ENCODE peak calls at places on chromosome 10, in seven cellular contexts. X is GM12891, F is K562, K is HepG2, S is H1, D is SK-N-SH, E is GM12878. Y is an unnamed sample.

GRCh38 chr10:119355930-119356329 is 148.6 kb downstream of the GRK5 start:
- DNase-seq in X (no peak), F (peak), K (no peak), S (no peak), D (no peak), E (no peak), Y (no peak)

GRCh38 chr10:33334170-33334838 is at the start of gene NRP1:
- DNase-seq in X (peak), F (no peak), K (no peak), S (peak), D (peak), E (no peak), Y (peak)

GRCh38 chr10:116683821-116684220 is 58.5 kb downstream of the HSPA12A start:
- DNase-seq in X (no peak), F (no peak), K (no peak), S (no peak), D (no peak), E (no peak), Y (no peak)

GRCh38 chr10:114304017-114304565 is 65.0 kb downstream of the VWA2 start:
- DNase-seq in X (peak), F (peak), K (peak), S (peak), D (peak), E (peak), Y (peak)

GRCh38 chr10:60335708-60336107 is 54.0 kb downstream of the ANK3 start:
- DNase-seq in X (no peak), F (no peak), K (peak), S (no peak), D (no peak), E (no peak), Y (no peak)

GRCh38 chr10:112959207-112959838 is 9.3 kb downstream of the TCF7L2 start:
- DNase-seq in X (no peak), F (no peak), K (no peak), S (no peak), D (no peak), E (no peak), Y (no peak)

GRCh38 chr10:80351220-80351619 is 5.3 kb downstream of the DYDC1 start:
- DNase-seq in X (no peak), F (no peak), K (no peak), S (no peak), D (no peak), E (no peak), Y (no peak)

GRCh38 chr10:66538908-66539307 is 386.9 kb upstream of the LRRTM3 start:
- DNase-seq in X (no peak), F (no peak), K (no peak), S (no peak), D (no peak), E (no peak), Y (no peak)

GRCh38 chr10:84563868-84564267 is 235.5 kb downstream of the CCSER2 start:
- DNase-seq in X (no peak), F (no peak), K (no peak), S (no peak), D (no peak), E (peak), Y (no peak)

GRCh38 chr10:24156686-24157085 is 52.3 kb upstream of the KIAA1217 start:
- DNase-seq in X (no peak), F (no peak), K (no peak), S (no peak), D (no peak), E (no peak), Y (no peak)

GRCh38 chr10:108583827-108584226 is 1339.5 kb downstream of the XPNPEP1 start:
- DNase-seq in X (no peak), F (no peak), K (no peak), S (no peak), D (no peak), E (no peak), Y (no peak)

GRCh38 chr10:1516492-1517224 is 220.7 kb downstream of the ADARB2 start:
- DNase-seq in X (no peak), F (no peak), K (no peak), S (no peak), D (no peak), E (no peak), Y (no peak)

GRCh38 chr10:25017247-25017590 is 807 bp downstream of the THNSL1 start:
- DNase-seq in X (peak), F (peak), K (no peak), S (no peak), D (peak), E (peak), Y (peak)

GRCh38 chr10:104796817-104797216 is 155.7 kb downstream of the SORCS3 start:
- DNase-seq in X (no peak), F (no peak), K (no peak), S (no peak), D (no peak), E (no peak), Y (no peak)

GRCh38 chr10:74078037-74078436 is 72.6 kb downstream of the AP3M1 start:
- DNase-seq in X (no peak), F (no peak), K (no peak), S (no peak), D (no peak), E (peak), Y (no peak)

GRCh38 chr10:1396236-1396635 is 340.1 kb downstream of the WDR37 start:
- DNase-seq in X (no peak), F (no peak), K (no peak), S (no peak), D (peak), E (no peak), Y (no peak)

GRCh38 chr10:59265140-59265539 is 88.7 kb downstream of the PHYHIPL start:
- DNase-seq in X (no peak), F (peak), K (no peak), S (no peak), D (no peak), E (no peak), Y (no peak)

GRCh38 chr10:88731296-88731695 is 25.2 kb downstream of the LIPK start:
- DNase-seq in X (no peak), F (no peak), K (no peak), S (no peak), D (no peak), E (no peak), Y (no peak)

GRCh38 chr10:2876032-2876431 is 191.3 kb upstream of the PFKP start:
- DNase-seq in X (no peak), F (no peak), K (no peak), S (no peak), D (no peak), E (no peak), Y (no peak)

GRCh38 chr10:74640134-74640533 is 186.3 kb upstream of the KAT6B start:
- DNase-seq in X (no peak), F (no peak), K (no peak), S (no peak), D (no peak), E (peak), Y (no peak)

DNA sequence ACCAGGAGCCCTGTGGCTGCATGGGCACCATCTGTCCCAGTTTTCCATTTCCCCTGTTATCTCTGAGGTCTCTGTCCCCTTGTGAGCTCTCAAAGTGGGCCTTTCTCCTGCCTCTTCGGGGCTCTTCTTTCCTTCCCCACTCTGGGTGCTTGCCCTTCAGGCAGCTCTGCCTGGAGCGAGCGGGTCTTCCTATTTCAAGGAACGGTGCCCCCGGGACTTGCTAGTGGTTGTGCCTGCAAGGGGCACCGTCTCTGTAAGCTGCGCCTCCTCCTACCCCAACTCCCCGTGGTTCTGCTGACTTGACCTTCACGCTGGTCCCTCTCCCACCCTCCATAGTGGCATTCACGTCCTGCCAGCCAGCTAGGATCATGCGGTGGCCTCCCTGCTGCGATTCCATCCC is 110.1 kb downstream of the DOCK1 start:
- DNase-seq in X (no peak), F (no peak), K (no peak), S (no peak), D (no peak), E (no peak), Y (no peak)
- TF ChIP-seq POLR2AphosphoS5 in X (no peak), F (no peak), K (no peak), S (no peak), D (no peak), E (no peak), Y (no peak)

GRCh38 chr10:49205206-49205605 is 17.0 kb upstream of the TMEM273 start:
- DNase-seq in X (no peak), F (peak), K (no peak), S (no peak), D (no peak), E (no peak), Y (no peak)

GRCh38 chr10:49202266-49202665 is 14.1 kb upstream of the TMEM273 start:
- DNase-seq in X (no peak), F (no peak), K (no peak), S (no peak), D (no peak), E (no peak), Y (no peak)

GRCh38 chr10:49197171-49197570 is 9.0 kb upstream of the TMEM273 start:
- DNase-seq in X (no peak), F (no peak), K (no peak), S (no peak), D (no peak), E (no peak), Y (no peak)

GRCh38 chr10:49204119-49204518 is 15.9 kb upstream of the TMEM273 start:
- DNase-seq in X (no peak), F (no peak), K (no peak), S (no peak), D (no peak), E (no peak), Y (no peak)

DNA sequence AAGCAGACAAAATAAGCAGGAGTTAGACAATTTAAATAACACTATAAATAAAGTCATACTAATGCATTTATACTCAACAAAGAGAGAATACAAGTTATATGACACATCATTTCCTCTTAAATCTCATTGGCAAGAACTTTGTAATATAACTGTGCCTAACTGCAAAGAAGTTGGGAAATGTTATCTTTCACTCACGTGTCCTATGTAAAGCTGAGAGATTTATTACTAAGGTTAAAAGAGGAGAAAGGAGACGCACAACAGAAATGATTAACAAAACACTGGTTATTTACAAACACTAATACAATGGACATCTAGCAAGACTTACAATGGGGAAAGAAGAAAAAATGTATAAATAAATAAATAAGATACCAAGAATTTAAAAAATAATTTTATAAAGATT is 12.7 kb upstream of the TMEM273 start:
- DNase-seq in X (no peak), F (no peak), K (no peak), S (no peak), D (no peak), E (no peak), Y (no peak)
- TF ChIP-seq TAF1 in X (no peak), F (no peak), K (no peak), S (no peak), D (no peak), E (no peak), Y (no peak)

DNA sequence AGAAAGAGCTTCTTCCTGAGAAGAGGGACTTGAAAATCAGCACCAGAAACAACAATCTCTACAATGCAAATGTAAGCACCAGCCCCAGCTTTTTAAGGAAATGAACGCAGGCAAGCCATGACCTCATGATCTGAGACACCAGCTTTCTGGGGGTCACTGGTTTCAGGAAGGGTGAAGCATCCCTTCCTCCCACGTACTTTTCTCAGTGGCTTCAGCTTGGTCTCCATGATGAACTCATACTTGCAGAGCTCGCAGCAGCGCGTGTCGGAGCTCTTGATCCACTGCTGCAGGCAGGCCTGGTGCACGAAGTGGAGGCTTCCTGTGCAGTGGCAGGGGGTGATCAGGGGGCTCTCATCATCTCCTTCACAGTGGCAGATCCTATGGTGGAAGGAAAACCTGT is 87.0 kb downstream of the ALOX5 start:
- DNase-seq in X (peak), F (no peak), K (no peak), S (no peak), D (no peak), E (peak), Y (no peak)
- TF ChIP-seq POLR2AphosphoS5 in X (peak), F (no peak), K (no peak), S (no peak), D (no peak), E (peak), Y (peak)

DNA sequence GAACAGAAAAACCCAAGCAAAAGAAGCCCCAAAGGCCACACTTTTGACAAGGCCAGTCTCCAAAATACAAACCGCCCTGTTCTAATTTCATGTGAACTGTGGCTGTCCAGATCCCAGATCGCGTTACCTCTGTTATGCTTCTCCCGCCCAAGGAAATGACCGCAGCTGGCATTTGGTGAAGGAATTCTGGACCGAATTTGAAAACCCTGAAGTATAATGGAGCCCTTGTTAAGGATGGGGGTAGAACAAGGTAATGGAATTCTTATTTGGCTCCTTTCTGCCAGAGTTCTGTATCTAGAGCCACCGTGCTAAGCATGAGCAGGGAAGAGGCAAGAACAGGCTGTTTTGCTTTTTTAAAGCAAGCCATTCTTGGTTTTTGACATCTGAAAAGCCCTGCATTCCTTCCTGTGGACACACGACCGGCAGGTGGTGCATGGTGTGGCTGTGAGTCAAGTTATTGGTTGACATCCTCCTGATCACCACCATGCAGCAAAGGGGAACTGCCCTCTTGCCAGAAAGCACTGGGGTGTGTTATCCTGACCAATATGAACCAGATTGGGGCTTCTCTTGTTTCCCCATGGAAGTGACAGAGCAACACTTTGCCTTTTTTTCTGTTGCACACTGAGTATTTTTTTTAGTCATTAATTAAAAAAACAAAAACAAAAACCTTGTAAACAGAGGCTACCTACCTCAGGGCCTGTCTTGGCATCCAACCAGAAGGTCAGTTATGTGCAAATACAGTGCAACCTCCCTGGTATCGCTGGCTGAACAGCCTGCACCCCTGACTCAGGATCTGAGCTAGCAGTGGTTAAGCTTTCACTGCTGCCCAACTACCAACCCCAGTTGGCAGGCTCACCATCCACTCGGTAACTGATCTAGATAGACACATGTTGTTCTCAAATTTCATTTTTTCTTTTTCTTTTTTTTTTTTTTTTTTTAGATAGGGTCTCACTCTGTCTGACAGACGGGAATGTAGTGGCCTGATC is 14.2 kb downstream of the UCMA start:
- DNase-seq in X (no peak), F (peak), K (peak), S (peak), D (no peak), E (peak), Y (peak)
- TF ChIP-seq TAF1 in X (no peak), F (no peak), K (no peak), S (no peak), D (no peak), E (no peak), Y (no peak)

GRCh38 chr10:64041185-64041988 is 520.2 kb downstream of the REEP3 start:
- DNase-seq in X (peak), F (peak), K (peak), S (peak), D (peak), E (peak), Y (peak)

GRCh38 chr10:64036996-64037666 is 515.9 kb downstream of the REEP3 start:
- DNase-seq in X (no peak), F (no peak), K (no peak), S (no peak), D (no peak), E (no peak), Y (no peak)

GRCh38 chr10:64036306-64036930 is 515.2 kb downstream of the REEP3 start:
- DNase-seq in X (no peak), F (no peak), K (no peak), S (no peak), D (no peak), E (no peak), Y (no peak)

GRCh38 chr10:64038097-64038496 is 516.9 kb downstream of the REEP3 start:
- DNase-seq in X (no peak), F (no peak), K (no peak), S (no peak), D (no peak), E (no peak), Y (no peak)

GRCh38 chr10:64039208-64039607 is 518.0 kb downstream of the REEP3 start:
- DNase-seq in X (no peak), F (no peak), K (no peak), S (no peak), D (no peak), E (peak), Y (no peak)
- TF ChIP-seq POLR2AphosphoS5 in X (no peak), F (no peak), K (no peak), S (no peak), D (no peak), E (no peak), Y (no peak)

GRCh38 chr10:111035542-111035941 is 41.3 kb upstream of the ADRA2A start:
- DNase-seq in X (no peak), F (no peak), K (no peak), S (no peak), D (no peak), E (no peak), Y (no peak)

GRCh38 chr10:111034598-111035310 is 42.1 kb upstream of the ADRA2A start:
- DNase-seq in X (no peak), F (no peak), K (no peak), S (no peak), D (no peak), E (no peak), Y (no peak)

GRCh38 chr10:111030042-111030750 is 46.6 kb upstream of the ADRA2A start:
- DNase-seq in X (no peak), F (no peak), K (no peak), S (no peak), D (no peak), E (peak), Y (no peak)
- TF ChIP-seq TAF1 in X (no peak), F (no peak), K (no peak), S (no peak), D (no peak), E (no peak), Y (no peak)

GRCh38 chr10:121077331-121077730 is 226.2 kb downstream of the WDR11 start:
- DNase-seq in X (no peak), F (no peak), K (no peak), S (no peak), D (no peak), E (no peak), Y (no peak)
- TF ChIP-seq POLR2AphosphoS5 in X (no peak), F (no peak), K (no peak), S (no peak), D (no peak), E (no peak), Y (no peak)

DNA sequence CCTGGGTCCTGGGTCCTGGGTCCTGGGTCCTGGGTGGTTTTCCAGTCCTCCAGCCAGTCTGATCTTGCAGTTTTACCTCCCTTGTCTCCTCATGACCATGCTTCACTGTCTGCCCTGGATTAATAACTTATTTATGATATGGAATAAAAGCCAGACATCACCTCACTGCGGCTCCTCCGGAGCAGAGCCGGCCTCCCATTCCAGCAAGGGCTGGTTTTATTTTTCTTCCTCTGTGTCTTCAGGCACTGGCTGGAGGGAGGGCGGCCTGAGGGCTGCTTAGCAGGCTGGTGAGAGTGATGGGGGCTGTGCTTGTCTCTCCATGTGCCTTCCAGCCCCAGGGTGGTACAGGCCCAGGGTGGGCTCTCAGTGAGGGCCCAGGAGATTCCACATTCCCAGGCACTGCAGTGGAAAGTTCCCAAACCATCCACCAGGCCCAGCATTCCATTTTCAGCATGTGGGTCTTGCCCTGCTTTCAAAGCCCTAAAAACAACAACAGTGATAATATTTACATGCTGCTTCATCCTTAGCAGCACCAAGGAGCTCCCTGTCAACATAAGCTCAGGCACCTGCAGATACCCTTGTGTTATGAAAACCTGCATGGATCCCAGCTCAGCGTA is 12.6 kb downstream of the ADAMTS14 start:
- DNase-seq in X (no peak), F (no peak), K (no peak), S (no peak), D (no peak), E (no peak), Y (no peak)
- TF ChIP-seq TAF1 in X (no peak), F (no peak), K (no peak), S (no peak), D (no peak), E (no peak), Y (no peak)

DNA sequence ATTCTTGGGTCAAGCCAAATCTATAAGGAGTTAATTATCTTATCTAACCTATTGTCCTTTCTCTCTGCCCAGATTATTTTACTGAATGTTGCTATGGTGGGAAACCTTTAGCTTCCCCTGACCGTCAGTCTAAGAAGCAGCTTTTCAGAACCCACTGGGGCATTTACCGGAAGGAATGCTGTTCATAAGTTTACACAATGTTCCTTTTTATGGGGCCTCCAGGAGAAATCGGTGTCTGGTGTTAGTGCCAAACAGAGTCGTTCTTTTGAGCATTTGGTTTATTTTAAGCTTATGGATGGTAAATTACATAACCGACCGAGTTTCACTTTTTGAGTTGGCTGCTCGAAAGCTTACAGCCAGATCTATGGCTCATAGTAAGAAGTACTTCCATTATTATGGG is 111.9 kb downstream of the CACNB2 start:
- DNase-seq in X (no peak), F (no peak), K (no peak), S (no peak), D (no peak), E (no peak), Y (no peak)
- TF ChIP-seq POLR2AphosphoS5 in X (no peak), F (no peak), K (no peak), S (no peak), D (no peak), E (no peak), Y (no peak)